ENCODE peak calls at places on chromosome 2, in six cellular contexts. O is GM04504; P is DMS153; H is T-cell; K is brain microvascular endothelial cell; S is stimulated activated CD4-positive, alpha-beta T cell treated with anti-CD3 and anti-CD28 coated beads, Interleukin-2, amount 100 ng/mL, for 48 hours. C is an unnamed sample.

GRCh38 chr2:167104691-167105090 is 216.4 kb downstream of the XIRP2 start:
- DNase-seq in S (no peak), K (no peak), H (no peak), P (no peak), O (no peak), C (no peak)

GRCh38 chr2:14148186-14148585 is 484.3 kb upstream of the LRATD1 start:
- DNase-seq in S (no peak), P (no peak), H (no peak), K (peak; percentile 8), O (no peak), C (no peak)

GRCh38 chr2:67050621-67051020 is 346.5 kb upstream of the ETAA1 start:
- DNase-seq in K (peak; percentile 18), H (no peak), P (peak; percentile 29), S (no peak), O (no peak), C (no peak)

GRCh38 chr2:145551661-145552060 is 1031.7 kb upstream of the ZEB2 start:
- DNase-seq in P (no peak), O (no peak), S (no peak), K (no peak), H (no peak), C (no peak)

GRCh38 chr2:96485751-96486643 is 19.2 kb downstream of the NEURL3 start:
- DNase-seq in P (peak; percentile 58), H (peak; percentile 73), K (peak; percentile 81), O (peak; percentile 66), S (peak; percentile 66), C (no peak)

GRCh38 chr2:47173986-47174730 is 19.1 kb upstream of the STPG4 start:
- DNase-seq in H (no peak), K (no peak), P (no peak), O (no peak), S (no peak), C (no peak)

GRCh38 chr2:207088839-207089238 is 76.9 kb downstream of the KLF7 start:
- DNase-seq in H (no peak), O (no peak), S (no peak), K (no peak), P (no peak), C (no peak)

GRCh38 chr2:96259497-96259921 is 6.3 kb downstream of the TMEM127 start:
- DNase-seq in P (peak; percentile 41), O (no peak), S (no peak), H (no peak), K (no peak), C (no peak)

GRCh38 chr2:84022810-84023431 is 436.2 kb downstream of the SUCLG1 start:
- DNase-seq in K (peak; percentile 20), O (peak; percentile 28), S (peak; percentile 16), H (no peak), P (no peak), C (peak; percentile 47)

GRCh38 chr2:1814616-1815015 is 70.3 kb upstream of the PXDN start:
- DNase-seq in S (no peak), H (no peak), K (no peak), O (no peak), P (no peak), C (no peak)

GRCh38 chr2:176488446-176488845 is 219.2 kb downstream of the MTX2 start:
- DNase-seq in H (no peak), P (no peak), O (peak; percentile 82), K (no peak), S (no peak), C (no peak)

GRCh38 chr2:223306371-223306770 is 254.4 kb downstream of the KCNE4 start:
- DNase-seq in P (no peak), K (peak; percentile 47), H (no peak), S (no peak), O (no peak), C (peak; percentile 36)

C was measured in Caco-2.